ENCODE peak calls at places on chromosome 5, in five cellular contexts. R is T-cell, F is kidney, Q is EL, U is NCI-H345. W is an unnamed sample.

GRCh38 chr5:164127527-164127926 is 622.1 kb downstream of the MAT2B start:
- DNase-seq in F (no peak), Q (no peak), U (no peak), R (no peak), W (no peak)

GRCh38 chr5:119828536-119828935 is 199.2 kb downstream of the FAM170A start:
- DNase-seq in Q (no peak), U (no peak), R (no peak), F (no peak), W (no peak)

GRCh38 chr5:178340187-178340586 is 107.6 kb upstream of the PHYKPL start:
- DNase-seq in R (no peak), Q (no peak), F (no peak), U (no peak), W (no peak)

GRCh38 chr5:81207009-81207408 is 26.1 kb upstream of the CKMT2 start:
- DNase-seq in F (no peak), R (no peak), Q (peak; percentile 13), U (no peak), W (no peak)

GRCh38 chr5:98770911-98771322 is 2.5 kb upstream of the RGMB start:
- DNase-seq in F (no peak), R (no peak), U (no peak), Q (peak; percentile 55), W (no peak)

GRCh38 chr5:164637931-164638521 is 1132.6 kb downstream of the MAT2B start:
- DNase-seq in Q (no peak), U (no peak), F (no peak), R (no peak), W (no peak)

GRCh38 chr5:33379757-33380156 is 61.0 kb upstream of the TARS1 start:
- DNase-seq in F (no peak), Q (peak; percentile 55), R (no peak), U (no peak), W (no peak)

GRCh38 chr5:176578391-176578808 is 29.3 kb downstream of the CDHR2 start:
- DNase-seq in U (peak; percentile 30), F (no peak), Q (peak; percentile 40), R (peak; percentile 22), W (no peak)

GRCh38 chr5:134527961-134528424 is 2.5 kb downstream of the JADE2 start:
- DNase-seq in F (peak; percentile 54), U (no peak), R (no peak), Q (no peak), W (no peak)

GRCh38 chr5:102865510-102866314 is 110.6 kb downstream of the PAM start:
- DNase-seq in F (peak; percentile 87), Q (peak; percentile 86), R (peak; percentile 12), U (peak; percentile 67), W (no peak)

GRCh38 chr5:123156577-123157296 is 67.7 kb downstream of the PRDM6 start:
- DNase-seq in F (no peak), U (no peak), Q (peak; percentile 70), R (no peak), W (no peak)

GRCh38 chr5:127723571-127723970 is 20.4 kb downstream of the CCDC192 start:
- DNase-seq in Q (peak; percentile 39), U (no peak), F (no peak), R (no peak), W (no peak)

GRCh38 chr5:91011029-91011428 is 372.1 kb downstream of the ARRDC3 start:
- DNase-seq in U (no peak), R (no peak), F (no peak), Q (no peak), W (no peak)

GRCh38 chr5:40390286-40391253 is 289.1 kb upstream of the PTGER4 start:
- DNase-seq in R (no peak), Q (no peak), U (no peak), F (no peak), W (no peak)

W was measured in D721Med.